ENCODE peak calls at places on chromosomes 12 and 14, in ten cellular contexts. A is GM12865, C is breast epithelium, Q is heart left ventricle, Z is bronchial epithelial cell, N is progenitor cell of endocrine pancreas, G is tibial nerve, I is neural crest cell, D is body of pancreas, K is WERI-Rb-1. W is an unnamed sample.

GRCh38 chr14:75254901-75255300 is 23.7 kb upstream of the FOS start:
- DNase-seq in A (no peak), C (peak; percentile 55), Q (no peak), Z (peak; percentile 92), N (no peak), G (no peak), I (no peak), D (peak; percentile 30), K (no peak), W (no peak)

GRCh38 chr14:91244501-91244901 is at the start of gene GPR68:
- DNase-seq in A (no peak), C (no peak), Q (peak; percentile 66), Z (no peak), N (no peak), G (no peak), I (no peak), D (peak; percentile 34), K (peak; percentile 62), W (no peak)

GRCh38 chr12:62873116-62873825 is 61.7 kb downstream of the PPM1H start:
- DNase-seq in A (no peak), C (no peak), Q (no peak), Z (no peak), N (no peak), G (no peak), I (no peak), D (no peak), K (no peak), W (no peak)

GRCh38 chr12:22101749-22102243 is 55.8 kb downstream of the CMAS start:
- DNase-seq in A (peak; percentile 32), C (no peak), Q (peak; percentile 59), Z (peak; percentile 97), N (no peak), G (peak; percentile 15), I (no peak), D (no peak), K (no peak), W (no peak)

GRCh38 chr12:8890313-8891084 is 23.8 kb upstream of the PHC1 start:
- DNase-seq in A (peak; percentile 67), C (no peak), Q (peak; percentile 45), Z (peak; percentile 32), N (peak; percentile 74), G (no peak), I (peak; percentile 76), D (peak; percentile 27), K (peak; percentile 39), W (peak; percentile 75)

GRCh38 chr12:122641976-122642375 is 61.2 kb downstream of the HCAR2 start:
- DNase-seq in A (no peak), C (no peak), Q (no peak), Z (peak; percentile 31), N (no peak), G (no peak), I (no peak), D (no peak), K (no peak), W (no peak)

GRCh38 chr12:125377093-125377492 is 311.9 kb downstream of the AACS start:
- DNase-seq in A (no peak), C (no peak), Q (no peak), Z (no peak), N (no peak), G (no peak), I (no peak), D (no peak), K (no peak), W (no peak)

GRCh38 chr12:54719691-54720090 is 71.5 kb upstream of the DCD start:
- DNase-seq in A (no peak), C (no peak), Q (no peak), Z (no peak), N (no peak), G (no peak), I (no peak), D (no peak), K (no peak), W (no peak)

GRCh38 chr14:54108481-54109471 is 152.2 kb upstream of the BMP4 start:
- DNase-seq in A (peak; percentile 1), C (no peak), Q (no peak), Z (peak; percentile 87), N (no peak), G (no peak), I (no peak), D (no peak), K (no peak), W (no peak)

GRCh38 chr12:91687052-91688017 is 458.3 kb downstream of the BTG1 start:
- DNase-seq in A (peak; percentile 32), C (no peak), Q (no peak), Z (no peak), N (no peak), G (no peak), I (no peak), D (no peak), K (no peak), W (no peak)

GRCh38 chr12:56190695-56191155 is 1.4 kb upstream of the SMARCC2 start:
- DNase-seq in A (no peak), C (no peak), Q (no peak), Z (no peak), N (no peak), G (no peak), I (peak; percentile 8), D (no peak), K (no peak), W (no peak)

GRCh38 chr12:88893801-88894200 is 313.5 kb upstream of the KITLG start:
- DNase-seq in A (no peak), C (no peak), Q (no peak), Z (no peak), N (no peak), G (no peak), I (no peak), D (no peak), K (no peak), W (no peak)

DNA sequence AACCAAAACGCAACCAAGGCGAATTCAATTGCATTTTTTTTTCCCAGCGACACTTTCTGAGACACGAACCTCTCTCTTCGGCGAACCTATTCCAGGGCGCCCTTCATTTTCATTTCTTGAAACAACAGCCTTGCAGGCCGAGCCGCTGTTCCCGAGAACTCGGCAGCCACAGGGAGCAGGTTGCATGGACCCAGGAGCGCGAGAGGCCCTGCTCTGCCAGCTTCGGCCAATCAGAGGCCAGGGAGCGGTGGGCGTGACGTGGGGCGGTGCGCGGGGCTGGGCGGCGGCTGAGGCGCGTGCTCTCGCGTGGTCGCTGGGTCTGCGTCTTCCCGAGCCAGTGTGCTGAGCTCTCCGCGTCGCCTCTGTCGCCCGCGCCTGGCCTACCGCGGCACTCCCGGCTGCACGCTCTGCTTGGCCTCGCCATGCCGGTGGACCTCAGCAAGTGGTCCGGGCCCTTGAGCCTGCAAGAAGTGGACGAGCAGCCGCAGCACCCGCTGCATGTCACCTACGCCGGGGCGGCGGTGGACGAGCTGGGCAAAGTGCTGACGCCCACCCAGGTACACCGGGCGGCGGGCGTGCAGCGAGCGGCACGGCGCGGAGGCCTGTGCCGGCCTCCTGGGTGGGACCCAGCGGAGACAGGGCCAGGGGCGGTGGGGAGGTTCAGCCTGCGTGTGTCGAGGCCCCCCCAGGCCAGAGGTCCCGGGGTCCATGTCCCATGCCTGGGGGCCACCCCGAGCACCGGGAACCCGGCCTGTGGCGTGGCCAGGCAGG is at the start of gene PEBP1:
- DNase-seq in A (peak; percentile 96), C (peak; percentile 94), Q (peak; percentile 97), Z (peak; percentile 76), N (peak; percentile 85), G (peak; percentile 94), I (peak; percentile 86), D (peak; percentile 96), K (peak; percentile 85), W (peak; percentile 95)
- TF ChIP-seq CTCF in A (no peak), C (no peak), Q (no peak), Z (no peak), N (no peak), G (no peak), I (no peak), D (no peak), K (no peak), W (no peak)

GRCh38 chr12:97616936-97617335 is 154.3 kb downstream of the RMST start:
- DNase-seq in A (no peak), C (no peak), Q (no peak), Z (no peak), N (no peak), G (no peak), I (no peak), D (no peak), K (no peak), W (no peak)
- TF ChIP-seq CTCF in A (no peak), C (no peak), Q (no peak), Z (no peak), N (no peak), G (no peak), I (no peak), D (no peak), K (no peak), W (no peak)

GRCh38 chr12:113014565-113014964 is 36.2 kb downstream of the OAS2 start:
- DNase-seq in A (no peak), C (no peak), Q (no peak), Z (no peak), N (no peak), G (no peak), I (no peak), D (no peak), K (no peak), W (no peak)

GRCh38 chr12:113016796-113017195 is 38.5 kb downstream of the OAS2 start:
- DNase-seq in A (no peak), C (no peak), Q (no peak), Z (no peak), N (no peak), G (no peak), I (no peak), D (no peak), K (no peak), W (no peak)

GRCh38 chr12:113022563-113023297 is 33.8 kb upstream of the DTX1 start:
- DNase-seq in A (no peak), C (no peak), Q (no peak), Z (no peak), N (no peak), G (no peak), I (no peak), D (no peak), K (no peak), W (no peak)

GRCh38 chr12:113021500-113021899 is 35.0 kb upstream of the DTX1 start:
- DNase-seq in A (no peak), C (no peak), Q (no peak), Z (peak; percentile 62), N (no peak), G (no peak), I (no peak), D (no peak), K (no peak), W (no peak)

DNA sequence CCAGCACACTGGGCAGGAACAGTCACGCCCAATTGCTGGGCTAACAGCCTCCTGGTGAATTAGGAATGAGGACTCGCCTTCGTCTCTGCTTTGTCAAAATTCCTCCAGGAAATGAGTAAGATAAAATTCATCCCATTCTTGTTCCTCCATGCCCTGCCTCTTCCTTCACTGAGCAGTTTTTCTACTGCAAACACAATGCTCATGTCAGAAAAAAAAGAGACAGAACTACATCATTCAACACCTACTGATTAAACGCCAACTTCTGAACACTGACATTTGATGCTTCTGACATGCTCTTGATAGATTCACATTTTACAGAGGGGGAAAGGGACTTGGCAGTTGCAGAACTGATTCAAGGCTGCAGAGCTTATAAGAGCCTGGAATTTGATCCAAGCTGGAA is 37.5 kb upstream of the DTX1 start:
- DNase-seq in A (no peak), C (no peak), Q (no peak), Z (peak; percentile 82), N (no peak), G (no peak), I (no peak), D (no peak), K (no peak), W (no peak)
- TF ChIP-seq CTCF in A (no peak), C (no peak), Q (no peak), Z (no peak), N (no peak), G (no peak), I (no peak), D (no peak), K (no peak), W (no peak)

GRCh38 chr12:30823140-30823669 is 68.5 kb upstream of the CAPRIN2 start:
- DNase-seq in A (peak; percentile 13), C (no peak), Q (peak; percentile 69), Z (no peak), N (peak; percentile 73), G (peak; percentile 21), I (peak; percentile 55), D (peak; percentile 45), K (no peak), W (no peak)
- TF ChIP-seq CTCF in A (peak; percentile 11), C (no peak), Q (no peak), Z (peak; percentile 49), N (peak; percentile 74), G (peak; percentile 23), I (peak; percentile 54), D (peak; percentile 21), K (no peak), W (peak; percentile 45)